ENCODE peak calls at places on chromosomes 11 and 22, in ten cellular contexts. N, Y, C, T, W, P, Q, Z, R and S are unnamed samples. For H3K9me3, the result is how much of the 10 kb centered on the place peaks cover.

GRCh38 chr11:122209619-122210377 is 93.8 kb upstream of the BLID start:
- DNase-seq in Z (no peak), C (peak), R (no peak), N (peak), P (peak), Y (no peak), T (peak), W (peak), Q (no peak), S (no peak)

GRCh38 chr11:113675003-113675471 is 31.1 kb downstream of the TMPRSS5 start:
- DNase-seq in R (peak), T (no peak), N (no peak), W (no peak), Q (no peak), Y (no peak), P (peak), C (peak), Z (no peak), S (no peak)

GRCh38 chr11:121372671-121373429 is 79.3 kb upstream of the SORL1 start:
- DNase-seq in T (no peak), P (no peak), C (no peak), R (no peak), Q (no peak), Z (peak), Y (peak), N (no peak), W (no peak), S (peak)

GRCh38 chr11:6931146-6931713 is 5.0 kb downstream of the ZNF215 start:
- DNase-seq in Y (no peak), C (no peak), T (no peak), P (peak), N (no peak), W (no peak), Q (no peak), Z (no peak), R (no peak), S (no peak)

GRCh38 chr11:89436071-89436470 is 55.1 kb downstream of the NOX4 start:
- DNase-seq in W (no peak), Z (no peak), P (peak), N (no peak), R (no peak), Y (no peak), C (no peak), Q (no peak), T (peak), S (no peak)

GRCh38 chr11:76657824-76658170 is 12.8 kb downstream of the LRRC32 start:
- DNase-seq in T (no peak), P (no peak), N (no peak), R (no peak), Y (no peak), Z (no peak), C (no peak), W (no peak), Q (no peak), S (no peak)

GRCh38 chr11:64065141-64065465 is 29.4 kb downstream of the FLRT1 start:
- DNase-seq in Y (no peak), P (no peak), Q (no peak), N (no peak), T (no peak), Z (no peak), R (no peak), W (no peak), C (no peak), S (no peak)

GRCh38 chr22:31212783-31213626 is 907 bp downstream of the LIMK2 start:
- DNase-seq in T (no peak), R (no peak), Y (no peak), W (no peak), C (no peak), Q (no peak), Z (no peak), P (peak), N (no peak), S (peak)

GRCh38 chr11:118998388-118998717 is 415 bp downstream of the CENATAC start:
- DNase-seq in C (no peak), N (no peak), T (no peak), Q (no peak), P (peak), W (no peak), R (peak), Z (no peak), Y (no peak), S (peak)

GRCh38 chr22:27541831-27542230 is 259.7 kb downstream of the MN1 start:
- DNase-seq in T (no peak), P (no peak), Z (no peak), N (no peak), R (no peak), Q (no peak), W (no peak), C (no peak), Y (no peak), S (no peak)

DNA sequence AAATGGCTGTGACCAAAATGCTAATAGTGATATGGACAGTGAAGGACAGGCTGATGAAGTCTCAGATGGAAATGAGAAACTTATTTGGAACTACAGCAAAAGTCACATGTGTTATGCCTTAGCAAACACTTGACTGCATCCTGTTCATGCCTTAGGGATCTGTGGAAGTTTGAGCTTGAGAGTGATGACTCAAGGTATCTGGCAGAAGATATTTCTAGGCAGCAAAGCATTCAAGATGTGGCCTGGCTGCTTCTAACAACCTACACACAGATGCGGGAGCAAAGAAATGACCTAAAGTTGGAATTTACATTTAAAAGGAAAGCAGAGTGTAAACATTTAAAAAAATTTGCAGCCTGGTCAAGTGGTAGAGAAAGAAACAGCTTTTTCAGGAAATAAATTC is 28.1 kb upstream of the CD81 start:
- DNase-seq in C (no peak), N (no peak), T (no peak), Q (no peak), P (peak), R (peak), Z (no peak), W (no peak), Y (no peak), S (no peak)
- H3K9me3 ChIP-seq in C (under half), N (under half), T (under half), Q (under half), P (under half), R (under half), Z (under half), W (under half), Y (under half), S (under half)

DNA sequence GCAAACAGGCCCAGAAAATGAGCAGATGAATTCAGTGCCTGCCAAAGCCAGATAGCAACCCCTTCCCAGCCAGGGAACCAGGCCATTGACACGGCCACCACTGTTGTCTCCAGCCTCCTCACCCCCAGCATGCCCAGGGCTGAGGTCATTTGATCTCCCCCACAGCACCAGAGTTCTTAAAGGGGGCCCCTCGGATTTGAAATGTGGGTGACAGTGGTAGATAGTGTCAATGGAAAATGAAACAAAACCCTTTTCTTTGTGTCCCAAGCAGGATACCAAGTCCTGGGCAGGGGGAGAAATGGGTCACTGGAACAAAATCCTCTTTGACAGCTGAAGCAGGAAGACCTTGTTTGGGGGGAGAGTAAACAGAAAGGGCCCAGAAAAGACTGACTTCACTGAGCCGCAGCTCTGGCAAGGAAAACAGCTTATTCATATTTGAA is 14.3 kb upstream of the ACCSL start:
- DNase-seq in N (no peak), T (no peak), P (no peak), C (no peak), Y (no peak), Z (no peak), R (no peak), W (no peak), Q (no peak), S (no peak)
- H3K9me3 ChIP-seq in N (under half), T (under half), P (under half), C (under half), Y (under half), Z (under half), R (under half), W (under half), Q (under half), S (under half)

GRCh38 chr11:2816941-2817421 is 68.6 kb downstream of the CDKN1C start:
- DNase-seq in Q (no peak), N (no peak), C (peak), Z (no peak), Y (no peak), W (no peak), P (peak), R (no peak), T (no peak), S (no peak)

GRCh38 chr11:2817431-2817830 is 68.1 kb downstream of the CDKN1C start:
- DNase-seq in T (no peak), Y (no peak), Z (no peak), N (no peak), W (no peak), Q (no peak), R (no peak), C (no peak), P (no peak), S (no peak)

GRCh38 chr11:2818021-2818420 is 67.6 kb downstream of the CDKN1C start:
- DNase-seq in N (no peak), R (no peak), C (no peak), T (no peak), W (no peak), P (no peak), Z (no peak), Y (no peak), Q (no peak), S (no peak)

GRCh38 chr11:2815762-2816496 is 69.6 kb downstream of the CDKN1C start:
- DNase-seq in Y (no peak), R (no peak), Z (no peak), T (no peak), Q (no peak), N (no peak), P (no peak), W (no peak), C (no peak), S (no peak)

GRCh38 chr11:2816517-2816916 is 69.1 kb downstream of the CDKN1C start:
- DNase-seq in Q (no peak), T (no peak), Z (no peak), Y (no peak), W (no peak), P (no peak), N (no peak), R (no peak), C (no peak), S (no peak)
- H3K9me3 ChIP-seq in Q (under half), T (under half), Z (under half), Y (under half), W (under half), P (under half), N (under half), R (under half), C (under half), S (under half)

GRCh38 chr11:10564692-10565318 is 3.7 kb downstream of the LYVE1 start:
- DNase-seq in R (peak), Y (peak), Z (no peak), T (no peak), C (no peak), N (no peak), Q (no peak), P (peak), W (no peak), S (no peak)

GRCh38 chr11:10566257-10566956 is 2.1 kb downstream of the LYVE1 start:
- DNase-seq in Y (no peak), Q (no peak), N (no peak), C (no peak), P (peak), T (no peak), R (no peak), Z (no peak), W (no peak), S (no peak)

GRCh38 chr11:10564030-10564429 is 4.4 kb downstream of the LYVE1 start:
- DNase-seq in Y (peak), N (no peak), P (no peak), R (no peak), W (no peak), C (no peak), T (no peak), Z (no peak), Q (no peak), S (no peak)

GRCh38 chr11:10567466-10567865 is 999 bp downstream of the LYVE1 start:
- DNase-seq in T (no peak), N (no peak), Y (no peak), P (no peak), W (no peak), R (no peak), Z (no peak), C (no peak), Q (no peak), S (no peak)

DNA sequence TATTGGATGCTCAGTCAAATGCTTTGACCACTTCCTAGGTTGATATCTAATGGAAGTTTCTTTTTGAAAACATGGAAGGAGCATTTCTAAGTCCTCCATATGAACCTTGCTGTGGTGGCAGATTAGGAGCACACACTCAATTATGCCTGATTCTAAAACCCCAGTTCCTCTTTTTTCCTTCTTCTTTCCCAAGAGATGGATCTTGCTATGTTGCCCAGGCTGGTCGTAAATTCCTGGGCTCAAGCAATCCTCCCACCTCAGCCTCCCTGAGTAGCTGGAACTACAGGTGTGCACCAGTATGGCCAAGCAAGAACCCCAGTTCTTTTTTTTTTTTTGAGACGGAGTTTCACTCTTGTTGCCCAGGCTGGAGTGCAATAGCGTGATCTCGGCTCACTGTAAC is 3.0 kb downstream of the LYVE1 start:
- DNase-seq in T (no peak), Y (no peak), C (no peak), Z (no peak), W (no peak), R (no peak), Q (no peak), P (no peak), N (no peak), S (no peak)
- H3K9me3 ChIP-seq in T (under half), Y (under half), C (under half), Z (under half), W (under half), R (under half), Q (under half), P (under half), N (under half), S (under half)

DNA sequence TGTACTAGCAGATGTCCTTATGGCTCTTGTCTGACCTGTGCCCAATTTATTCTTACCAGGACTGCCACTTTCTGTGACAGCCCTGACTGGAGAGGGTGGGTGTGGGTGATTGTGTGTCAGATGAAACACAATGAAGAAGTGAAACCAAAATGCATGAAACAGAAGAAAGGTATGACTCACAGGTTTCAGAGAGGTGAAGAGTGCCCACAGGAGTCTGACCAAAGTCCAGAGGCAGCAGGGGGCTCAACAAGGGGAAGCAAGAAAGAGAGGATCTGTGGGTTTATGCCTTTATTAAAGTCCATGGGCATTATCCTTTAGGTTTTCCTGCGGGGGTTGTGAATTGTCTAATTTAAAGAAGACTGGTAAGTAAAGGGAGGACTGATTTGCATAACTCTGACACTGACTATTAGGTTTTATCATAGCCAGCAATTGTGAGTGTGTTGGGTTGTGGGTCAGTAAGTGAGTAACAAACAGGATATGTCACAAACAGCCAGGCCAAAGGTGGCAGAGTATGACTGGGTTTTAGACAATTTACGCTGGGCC is 3.9 kb upstream of the OR4C6 start:
- DNase-seq in C (no peak), Y (peak), W (no peak), R (peak), P (no peak), N (no peak), Z (no peak), Q (no peak), T (no peak), S (no peak)
- H3K9me3 ChIP-seq in C (under half), Y (under half), W (under half), R (under half), P (under half), N (under half), Z (under half), Q (under half), T (under half), S (under half)

GRCh38 chr11:123221611-123222010 is 26.6 kb upstream of the CLMP start:
- DNase-seq in P (no peak), R (no peak), C (no peak), Y (no peak), Q (no peak), T (no peak), N (no peak), Z (no peak), W (no peak), S (no peak)
- H3K9me3 ChIP-seq in P (under half), R (under half), C (under half), Y (under half), Q (under half), T (under half), N (under half), Z (under half), W (under half), S (under half)

GRCh38 chr11:70542811-70543210 is 144.5 kb downstream of the CTTN start:
- DNase-seq in C (no peak), T (no peak), N (no peak), W (no peak), P (no peak), Q (no peak), Y (no peak), R (no peak), Z (no peak), S (peak)
- H3K9me3 ChIP-seq in C (under half), T (under half), N (under half), W (under half), P (under half), Q (under half), Y (under half), R (under half), Z (under half), S (under half)

GRCh38 chr22:48474881-48475280 is 1352.8 kb downstream of the BRD1 start:
- DNase-seq in N (no peak), T (no peak), Z (no peak), W (no peak), Y (no peak), C (no peak), Q (no peak), P (no peak), R (no peak), S (no peak)
- H3K9me3 ChIP-seq in N (under half), T (under half), Z (under half), W (under half), Y (under half), C (under half), Q (under half), P (under half), R (under half), S (under half)

GRCh38 chr22:49155039-49155808 is 672.4 kb downstream of the BRD1 start:
- DNase-seq in Z (no peak), P (no peak), Q (no peak), W (no peak), Y (no peak), R (no peak), N (no peak), C (no peak), T (no peak), S (no peak)

GRCh38 chr22:49155809-49156580 is 671.7 kb downstream of the BRD1 start:
- DNase-seq in C (no peak), P (peak), N (peak), R (no peak), T (no peak), W (no peak), Q (no peak), Y (no peak), Z (no peak), S (peak)

GRCh38 chr22:49152930-49153770 is 674.5 kb downstream of the BRD1 start:
- DNase-seq in P (no peak), T (no peak), N (peak), Z (no peak), W (no peak), Y (no peak), Q (no peak), C (no peak), R (no peak), S (no peak)

GRCh38 chr22:49153921-49154320 is 673.8 kb downstream of the BRD1 start:
- DNase-seq in T (no peak), Z (no peak), R (no peak), Q (no peak), W (no peak), N (no peak), Y (no peak), C (no peak), P (no peak), S (no peak)

DNA sequence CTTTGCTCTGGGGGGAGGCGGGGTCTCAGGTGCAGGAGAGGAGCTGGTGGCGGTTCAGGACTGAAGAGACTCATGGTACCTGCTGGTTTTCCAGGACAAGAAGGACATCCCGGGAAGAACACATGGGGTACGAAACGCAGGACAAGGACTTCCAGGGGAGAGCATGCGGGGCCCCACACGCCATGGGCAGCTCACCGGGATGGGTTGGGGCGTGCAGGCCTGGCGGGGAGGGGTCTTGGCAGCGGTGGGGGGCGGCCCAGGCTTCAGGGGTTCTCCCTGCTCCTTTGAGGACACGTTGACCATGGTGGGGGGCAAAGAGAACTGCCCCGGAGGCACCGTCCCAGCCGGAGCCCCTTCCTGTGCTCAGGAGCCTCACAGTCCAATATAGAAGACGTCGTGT is 673.2 kb downstream of the BRD1 start:
- DNase-seq in Y (no peak), N (no peak), P (no peak), R (no peak), Z (no peak), Q (no peak), W (no peak), C (no peak), T (no peak), S (no peak)
- H3K9me3 ChIP-seq in Y (under half), N (under half), P (under half), R (under half), Z (under half), Q (under half), W (under half), C (under half), T (under half), S (under half)

DNA sequence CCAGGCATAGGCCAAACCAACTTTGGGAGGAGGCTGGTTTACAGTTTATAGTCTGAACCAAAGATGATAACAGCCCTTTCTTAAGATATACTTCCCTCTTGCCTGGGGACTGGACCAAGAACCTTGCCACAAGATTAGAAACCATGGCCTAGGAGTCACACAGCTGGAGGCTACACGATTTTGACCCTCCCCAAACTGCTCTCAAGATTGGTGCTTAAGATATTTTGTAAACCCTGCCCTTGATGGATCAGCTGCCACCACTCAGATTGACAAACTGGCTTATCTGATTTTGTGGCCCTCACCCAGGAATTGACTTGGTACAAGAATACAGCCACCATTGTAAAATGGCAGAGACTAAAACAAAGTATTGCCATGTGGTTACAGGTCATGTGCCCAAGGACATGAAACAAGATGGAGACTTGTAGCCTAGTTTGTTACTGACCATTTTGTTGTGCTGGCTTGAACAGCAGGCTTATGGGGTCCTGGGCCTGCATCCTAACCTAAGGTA is 17.4 kb upstream of the EI24 start:
- DNase-seq in N (no peak), Q (no peak), P (no peak), T (no peak), R (no peak), Y (no peak), Z (no peak), C (no peak), W (no peak), S (no peak)
- H3K9me3 ChIP-seq in N (under half), Q (under half), P (under half), T (under half), R (under half), Y (under half), Z (under half), C (under half), W (under half), S (under half)